ENCODE peak calls at places on chromosomes 16 and 17, in five cellular contexts. One of them, this sample, is unnamed.

GRCh38 chr16:67606632-67607031 is 38.3 kb upstream of the CARMIL2 start:
- DNase-seq in HS-5: no peak
- DNase-seq in stimulated activated CD4-positive, alpha-beta T cell treated with anti-CD3 and anti-CD28 coated beads, Interleukin-2, amount 100 ng/mL, for 4 hours: no peak
- DNase-seq in Jurkat, Clone E6-1: no peak
- DNase-seq in epithelial cell of esophagus: no peak
- DNase-seq in this sample: no peak

GRCh38 chr17:64155090-64155630 is 25.2 kb upstream of the ERN1 start:
- DNase-seq in stimulated activated CD4-positive, alpha-beta T cell treated with anti-CD3 and anti-CD28 coated beads, Interleukin-2, amount 100 ng/mL, for 4 hours: no peak
- DNase-seq in HS-5: no peak
- DNase-seq in Jurkat, Clone E6-1: no peak
- DNase-seq in epithelial cell of esophagus: no peak
- DNase-seq in this sample: no peak

GRCh38 chr17:12985431-12986285 is 32.2 kb downstream of the ELAC2 start:
- DNase-seq in epithelial cell of esophagus: no peak
- DNase-seq in stimulated activated CD4-positive, alpha-beta T cell treated with anti-CD3 and anti-CD28 coated beads, Interleukin-2, amount 100 ng/mL, for 4 hours: no peak
- DNase-seq in Jurkat, Clone E6-1: no peak
- DNase-seq in HS-5: no peak
- DNase-seq in this sample: peak

GRCh38 chr17:17398188-17398927 is 78.4 kb upstream of the MED9 start:
- DNase-seq in HS-5: no peak
- DNase-seq in epithelial cell of esophagus: no peak
- DNase-seq in stimulated activated CD4-positive, alpha-beta T cell treated with anti-CD3 and anti-CD28 coated beads, Interleukin-2, amount 100 ng/mL, for 4 hours: no peak
- DNase-seq in Jurkat, Clone E6-1: no peak
- DNase-seq in this sample: no peak

GRCh38 chr16:85269165-85269564 is 156.9 kb upstream of the CIBAR2 start:
- DNase-seq in stimulated activated CD4-positive, alpha-beta T cell treated with anti-CD3 and anti-CD28 coated beads, Interleukin-2, amount 100 ng/mL, for 4 hours: no peak
- DNase-seq in Jurkat, Clone E6-1: no peak
- DNase-seq in HS-5: no peak
- DNase-seq in epithelial cell of esophagus: no peak
- DNase-seq in this sample: no peak

GRCh38 chr16:49644143-49644460 is 211.8 kb downstream of the ZNF423 start:
- DNase-seq in HS-5: no peak
- DNase-seq in stimulated activated CD4-positive, alpha-beta T cell treated with anti-CD3 and anti-CD28 coated beads, Interleukin-2, amount 100 ng/mL, for 4 hours: no peak
- DNase-seq in Jurkat, Clone E6-1: no peak
- DNase-seq in epithelial cell of esophagus: no peak
- DNase-seq in this sample: no peak

GRCh38 chr16:70157477-70158260 is 15.9 kb upstream of the CLEC18C start:
- DNase-seq in stimulated activated CD4-positive, alpha-beta T cell treated with anti-CD3 and anti-CD28 coated beads, Interleukin-2, amount 100 ng/mL, for 4 hours: no peak
- DNase-seq in HS-5: no peak
- DNase-seq in epithelial cell of esophagus: no peak
- DNase-seq in Jurkat, Clone E6-1: no peak
- DNase-seq in this sample: peak

GRCh38 chr16:49048557-49048956 is 233.1 kb downstream of the CBLN1 start:
- DNase-seq in HS-5: no peak
- DNase-seq in Jurkat, Clone E6-1: no peak
- DNase-seq in stimulated activated CD4-positive, alpha-beta T cell treated with anti-CD3 and anti-CD28 coated beads, Interleukin-2, amount 100 ng/mL, for 4 hours: no peak
- DNase-seq in epithelial cell of esophagus: peak
- DNase-seq in this sample: no peak

GRCh38 chr16:72467157-72467759 is 295.3 kb upstream of the PMFBP1 start:
- DNase-seq in Jurkat, Clone E6-1: peak
- DNase-seq in HS-5: peak
- DNase-seq in epithelial cell of esophagus: peak
- DNase-seq in stimulated activated CD4-positive, alpha-beta T cell treated with anti-CD3 and anti-CD28 coated beads, Interleukin-2, amount 100 ng/mL, for 4 hours: no peak
- DNase-seq in this sample: no peak

GRCh38 chr17:38451030-38451839 is 23.0 kb downstream of the ARHGAP23 start:
- DNase-seq in stimulated activated CD4-positive, alpha-beta T cell treated with anti-CD3 and anti-CD28 coated beads, Interleukin-2, amount 100 ng/mL, for 4 hours: no peak
- DNase-seq in epithelial cell of esophagus: peak
- DNase-seq in Jurkat, Clone E6-1: no peak
- DNase-seq in HS-5: no peak
- DNase-seq in this sample: no peak

GRCh38 chr16:71383054-71383773 is 24.7 kb downstream of the CALB2 start:
- DNase-seq in epithelial cell of esophagus: peak
- DNase-seq in HS-5: no peak
- DNase-seq in stimulated activated CD4-positive, alpha-beta T cell treated with anti-CD3 and anti-CD28 coated beads, Interleukin-2, amount 100 ng/mL, for 4 hours: no peak
- DNase-seq in Jurkat, Clone E6-1: no peak
- DNase-seq in this sample: peak

This sample was measured in posterior vena cava.